ENCODE peak calls at places on chromosomes 1 and 21, in four cellular contexts. U is tibial nerve, D is suprapubic skin, W is neural progenitor cell. Z is an unnamed sample.

GRCh38 chr1:180168786-180169640 is 14.3 kb downstream of the QSOX1 start:
- DNase-seq in U (no peak), D (no peak), W (peak), Z (no peak)

GRCh38 chr1:30327370-30328099 is 395.9 kb downstream of the MATN1 start:
- DNase-seq in U (no peak), D (peak), W (no peak), Z (no peak)

GRCh38 chr1:222546548-222547259 is 1.2 kb downstream of the HHIPL2 start:
- DNase-seq in U (no peak), D (no peak), W (peak), Z (no peak)

GRCh38 chr1:211703812-211704566 is 28.6 kb upstream of the NEK2 start:
- DNase-seq in U (no peak), D (no peak), W (no peak), Z (no peak)

GRCh38 chr1:194067772-194068171 is 881.4 kb upstream of the B3GALT2 start:
- DNase-seq in U (no peak), D (no peak), W (no peak), Z (no peak)

GRCh38 chr1:87450615-87451209 is 122.0 kb downstream of the LMO4 start:
- DNase-seq in U (no peak), D (no peak), W (peak), Z (no peak)

GRCh38 chr1:164470996-164471395 is 88.0 kb upstream of the PBX1 start:
- DNase-seq in U (no peak), D (no peak), W (no peak), Z (no peak)

GRCh38 chr1:211478801-211479619 is 13.0 kb downstream of the RD3 start:
- DNase-seq in U (no peak), D (peak), W (no peak), Z (no peak)

GRCh38 chr1:54818461-54819194 is 17.5 kb upstream of the TTC22 start:
- DNase-seq in U (no peak), D (no peak), W (no peak), Z (peak)

GRCh38 chr1:26239936-26240335 is 5.9 kb downstream of the CEP85 start:
- DNase-seq in U (no peak), D (no peak), W (no peak), Z (no peak)

GRCh38 chr1:167252986-167253385 is 32.3 kb downstream of the POU2F1 start:
- DNase-seq in U (no peak), D (no peak), W (no peak), Z (no peak)

GRCh38 chr1:26700711-26701110 is 4.9 kb downstream of the ARID1A start:
- DNase-seq in U (no peak), D (no peak), W (no peak), Z (no peak)

GRCh38 chr21:19731251-19731650 is 1267.0 kb upstream of the NCAM2 start:
- DNase-seq in U (no peak), D (no peak), W (no peak), Z (no peak)

GRCh38 chr1:244242446-244242845 is 191.4 kb downstream of the ZBTB18 start:
- DNase-seq in U (no peak), D (no peak), W (no peak), Z (no peak)

GRCh38 chr1:205547932-205548827 is 43.7 kb downstream of the CDK18 start:
- DNase-seq in U (no peak), D (peak), W (no peak), Z (peak)

GRCh38 chr1:147628441-147628840 is 41.9 kb downstream of the ACP6 start:
- DNase-seq in U (no peak), D (no peak), W (no peak), Z (no peak)

GRCh38 chr1:34784751-34785221 is 3.8 kb downstream of the GJB3 start:
- DNase-seq in U (no peak), D (no peak), W (no peak), Z (no peak)

GRCh38 chr21:45362077-45362747 is 42.8 kb upstream of the COL18A1 start:
- DNase-seq in U (no peak), D (no peak), W (no peak), Z (peak)

GRCh38 chr1:157151506-157151905 is 13.3 kb upstream of the ETV3 start:
- DNase-seq in U (no peak), D (no peak), W (no peak), Z (no peak)

DNA sequence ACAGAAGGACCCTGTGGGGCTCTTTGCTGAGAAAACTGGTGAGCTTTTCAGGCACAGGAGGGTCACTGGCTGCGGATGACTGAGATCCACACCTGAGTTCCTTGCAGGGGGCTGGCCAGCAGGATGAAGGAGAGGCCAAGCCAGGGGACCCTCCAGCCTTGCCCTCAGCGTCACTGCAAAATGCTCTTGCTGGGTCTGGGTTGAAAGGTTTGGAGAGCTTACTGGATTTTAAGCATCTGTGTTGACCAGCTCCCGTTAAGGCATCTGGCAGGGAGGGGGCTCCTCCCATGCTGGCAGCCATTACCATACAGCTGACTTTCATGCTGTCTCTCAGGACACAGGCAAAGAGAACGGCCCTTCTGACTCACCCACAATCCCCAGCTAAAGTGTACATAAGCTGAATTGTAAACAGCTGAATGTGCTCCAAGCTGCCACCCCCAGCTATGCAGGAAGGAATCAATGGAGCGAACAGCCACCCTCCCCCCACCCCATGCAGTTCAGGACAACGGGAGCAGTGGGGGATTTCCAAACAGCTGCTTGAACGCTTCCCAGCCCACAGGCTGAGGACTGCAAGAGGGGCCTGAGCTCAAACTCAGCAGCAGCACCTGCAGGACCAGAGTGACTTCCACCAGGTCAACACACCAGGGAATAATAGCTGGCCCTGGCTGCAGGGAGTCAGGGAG is 21.3 kb upstream of the A3GALT2 start:
- DNase-seq in U (peak), D (no peak), W (peak), Z (no peak)
- TF ChIP-seq CTCF in U (no peak), D (no peak), W (peak), Z (no peak)

GRCh38 chr1:155938220-155938627 is 3.2 kb upstream of the RXFP4 start:
- DNase-seq in U (no peak), D (no peak), W (peak), Z (no peak)
- TF ChIP-seq CTCF in U (peak), D (peak), W (peak), Z (peak)

GRCh38 chr21:42537106-42537742 is 23.6 kb downstream of the SLC37A1 start:
- DNase-seq in U (no peak), D (no peak), W (peak), Z (no peak)
- TF ChIP-seq CTCF in U (no peak), D (no peak), W (peak), Z (peak)

DNA sequence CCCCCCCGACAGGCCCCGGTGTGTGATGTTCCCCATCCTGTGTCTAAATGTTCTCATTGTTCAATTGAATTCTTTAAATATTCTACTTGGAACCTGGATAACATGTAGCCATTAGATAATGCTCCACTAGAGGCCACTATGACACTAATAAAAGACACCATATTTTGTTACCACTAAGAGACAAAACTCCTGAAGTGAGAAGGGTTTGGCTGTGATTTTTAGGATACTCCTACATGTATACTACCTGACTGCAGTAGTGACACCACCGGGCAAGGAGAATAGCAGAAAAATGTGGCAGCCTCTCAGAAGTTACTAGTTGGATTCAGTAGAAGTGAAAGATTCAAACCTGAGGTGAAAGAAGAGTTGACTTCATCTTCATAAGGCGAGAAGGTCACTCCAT is 36.0 kb downstream of the F5 start:
- DNase-seq in U (no peak), D (no peak), W (peak), Z (no peak)
- TF ChIP-seq CTCF in U (no peak), D (peak), W (peak), Z (peak)

GRCh38 chr1:10996100-10996499 is 16.4 kb upstream of the TARDBP start:
- DNase-seq in U (no peak), D (no peak), W (no peak), Z (no peak)

DNA sequence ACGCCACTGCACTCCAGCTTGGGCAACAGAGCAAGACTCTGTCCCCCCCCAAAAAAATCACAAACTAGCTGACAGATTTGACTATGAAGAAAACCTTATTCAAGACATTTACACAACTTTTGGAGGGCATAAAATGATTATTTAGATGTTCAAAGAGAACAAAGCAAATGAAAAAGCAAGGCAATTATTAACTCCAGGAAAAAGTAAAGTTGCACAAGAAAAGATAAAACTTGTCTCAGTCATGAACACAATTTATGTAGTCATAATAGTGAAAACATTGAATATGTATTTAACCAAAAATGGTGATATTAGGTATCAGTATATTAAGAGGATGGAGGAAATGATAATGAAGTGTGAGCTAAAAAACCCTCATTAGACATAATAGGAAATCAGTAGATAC is 11.9 kb upstream of the TARDBP start:
- DNase-seq in U (no peak), D (no peak), W (no peak), Z (no peak)
- TF ChIP-seq CTCF in U (no peak), D (no peak), W (no peak), Z (no peak)

GRCh38 chr1:223622132-223622842 is 43.2 kb downstream of the CAPN8 start:
- DNase-seq in U (no peak), D (no peak), W (peak), Z (no peak)

GRCh38 chr1:223621312-223621734 is 44.2 kb downstream of the CAPN8 start:
- DNase-seq in U (no peak), D (no peak), W (no peak), Z (no peak)

GRCh38 chr1:223617671-223618070 is 47.8 kb downstream of the CAPN8 start:
- DNase-seq in U (no peak), D (no peak), W (no peak), Z (no peak)

GRCh38 chr1:223618680-223619079 is 46.8 kb downstream of the CAPN8 start:
- DNase-seq in U (no peak), D (no peak), W (no peak), Z (no peak)

DNA sequence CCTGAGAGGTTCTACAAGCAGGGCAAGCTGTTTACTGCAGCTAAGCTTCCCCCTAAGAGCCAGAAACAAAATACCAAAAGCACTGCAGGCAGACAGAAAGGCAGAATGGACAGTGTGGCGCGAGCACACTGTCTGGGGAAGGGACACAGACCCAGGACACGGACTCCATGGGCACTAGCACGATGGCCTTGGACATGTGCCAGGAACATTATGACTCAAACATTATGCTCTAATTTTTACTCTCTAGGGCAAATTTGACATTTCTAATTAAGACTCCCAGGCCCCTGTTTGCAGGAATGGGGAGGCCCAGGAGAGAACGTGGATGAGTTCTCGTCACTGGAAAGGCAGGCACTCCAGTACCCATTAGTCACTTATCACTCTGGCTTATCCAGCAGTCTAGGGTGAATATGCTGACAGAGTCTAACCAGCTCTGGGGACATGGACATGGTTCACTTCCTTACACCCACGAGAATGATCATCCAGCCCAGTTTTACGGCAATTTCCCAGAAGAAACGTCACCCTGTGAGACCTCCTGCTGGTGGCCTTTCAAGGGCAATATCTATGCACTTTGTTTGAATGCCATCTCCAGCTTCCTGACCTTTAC is 45.1 kb downstream of the CAPN8 start:
- DNase-seq in U (no peak), D (no peak), W (no peak), Z (no peak)
- TF ChIP-seq CTCF in U (no peak), D (no peak), W (no peak), Z (no peak)

GRCh38 chr1:107273515-107273914 is 132.7 kb downstream of the NTNG1 start:
- DNase-seq in U (no peak), D (no peak), W (no peak), Z (no peak)

GRCh38 chr1:107274227-107274626 is 133.4 kb downstream of the NTNG1 start:
- DNase-seq in U (no peak), D (no peak), W (no peak), Z (no peak)

GRCh38 chr1:107276247-107276646 is 135.4 kb downstream of the NTNG1 start:
- DNase-seq in U (no peak), D (no peak), W (no peak), Z (no peak)

GRCh38 chr1:107272321-107272720 is 131.5 kb downstream of the NTNG1 start:
- DNase-seq in U (no peak), D (no peak), W (no peak), Z (no peak)

GRCh38 chr1:107277022-107277421 is 136.2 kb downstream of the NTNG1 start:
- DNase-seq in U (no peak), D (no peak), W (peak), Z (no peak)
- TF ChIP-seq CTCF in U (no peak), D (no peak), W (peak), Z (peak)

Z was measured in chondrocyte.